ENCODE peak calls at places on chromosome 11, in four cellular contexts. J, U, Z and S are unnamed samples.
A peak's percentile ranks its signal among the peaks of the same experiment; 100 is the strongest.

GRCh38 chr11:1839924-1840779 is 1.4 kb downstream of the TNNI2 start:
- DNase-seq in J (no peak), U (no peak), Z (no peak), S (no peak)

GRCh38 chr11:132904566-132904965 is 627.7 kb downstream of the OPCML start:
- DNase-seq in J (no peak), U (no peak), Z (no peak), S (no peak)

GRCh38 chr11:14422052-14422813 is 63.2 kb upstream of the RRAS2 start:
- DNase-seq in J (peak; percentile 100), U (peak; percentile 89), Z (no peak), S (peak; percentile 99)

GRCh38 chr11:17736921-17737817 is 2.6 kb downstream of the KCNC1 start:
- DNase-seq in J (no peak), U (no peak), Z (no peak), S (no peak)

GRCh38 chr11:57180141-57180561 is 1.6 kb upstream of the LRRC55 start:
- DNase-seq in J (no peak), U (no peak), Z (no peak), S (no peak)

GRCh38 chr11:61298663-61299244 is 3.6 kb upstream of the VWCE start:
- DNase-seq in J (peak; percentile 23), U (no peak), Z (no peak), S (no peak)

GRCh38 chr11:100753144-100753543 is 66.1 kb downstream of the ARHGAP42 start:
- DNase-seq in J (no peak), U (peak; percentile 62), Z (no peak), S (no peak)

GRCh38 chr11:79049627-79050238 is 391.1 kb downstream of the TENM4 start:
- DNase-seq in J (no peak), U (no peak), Z (no peak), S (no peak)

GRCh38 chr11:19642185-19642591 is 70.4 kb upstream of the NAV2 start:
- DNase-seq in J (peak; percentile 42), U (no peak), Z (no peak), S (no peak)

GRCh38 chr11:102933627-102934026 is 21.9 kb downstream of the MMP13 start:
- DNase-seq in J (no peak), U (no peak), Z (no peak), S (no peak)

GRCh38 chr11:94583885-94584500 is 16.8 kb downstream of the PIWIL4 start:
- DNase-seq in J (peak; percentile 44), U (peak; percentile 56), Z (no peak), S (no peak)

GRCh38 chr11:35363246-35364100 is 55.9 kb downstream of the SLC1A2 start:
- DNase-seq in J (no peak), U (no peak), Z (no peak), S (no peak)

GRCh38 chr11:72589802-72590761 is 84.1 kb downstream of the PDE2A start:
- DNase-seq in J (peak; percentile 47), U (no peak), Z (peak; percentile 24), S (no peak)

GRCh38 chr11:131656839-131657211 is 286.4 kb downstream of the NTM start:
- DNase-seq in J (no peak), U (no peak), Z (no peak), S (no peak)

GRCh38 chr11:69708731-69709401 is 5.0 kb upstream of the FGF19 start:
- DNase-seq in J (no peak), U (no peak), Z (no peak), S (no peak)

GRCh38 chr11:132982769-132983168 is 549.5 kb downstream of the OPCML start:
- DNase-seq in J (no peak), U (no peak), Z (no peak), S (no peak)

GRCh38 chr11:23502821-23503220 is 642.5 kb upstream of the CCDC179 start:
- DNase-seq in J (peak; percentile 30), U (no peak), Z (no peak), S (no peak)

GRCh38 chr11:30984442-30984816 is 385.1 kb downstream of the DCDC1 start:
- DNase-seq in J (peak; percentile 50), U (peak; percentile 4), Z (no peak), S (no peak)

GRCh38 chr11:104588975-104589374 is 309.3 kb downstream of the CASP12 start:
- DNase-seq in J (peak; percentile 19), U (no peak), Z (no peak), S (no peak)

GRCh38 chr11:96827164-96827563 is 437.4 kb downstream of the JRKL start:
- DNase-seq in J (peak; percentile 11), U (no peak), Z (no peak), S (no peak)

GRCh38 chr11:3089236-3090061 is 32.2 kb upstream of the CARS1 start:
- DNase-seq in J (no peak), U (no peak), Z (no peak), S (no peak)

GRCh38 chr11:9003573-9004309 is at the start of gene NRIP3:
- DNase-seq in J (peak; percentile 59), U (peak; percentile 52), Z (peak; percentile 72), S (no peak)

GRCh38 chr11:134988495-134988894 is 576.5 kb upstream of the B3GAT1 start:
- DNase-seq in J (no peak), U (no peak), Z (no peak), S (no peak)

GRCh38 chr11:77416357-77416756 is 57.5 kb downstream of the PAK1 start:
- DNase-seq in J (no peak), U (no peak), Z (no peak), S (no peak)

GRCh38 chr11:114377612-114378267 is 22.6 kb downstream of the C11orf71 start:
- DNase-seq in J (no peak), U (peak; percentile 47), Z (no peak), S (no peak)

GRCh38 chr11:84345027-84345426 is 1058.9 kb upstream of the CCDC90B start:
- DNase-seq in J (no peak), U (no peak), Z (no peak), S (no peak)

GRCh38 chr11:68370211-68371111 is 58.1 kb downstream of the LRP5 start:
- DNase-seq in J (no peak), U (no peak), Z (no peak), S (no peak)

GRCh38 chr11:43521471-43521870 is 159.1 kb upstream of the HSD17B12 start:
- DNase-seq in J (no peak), U (no peak), Z (no peak), S (no peak)

GRCh38 chr11:95418916-95419315 is 187.9 kb upstream of the SESN3 start:
- DNase-seq in J (no peak), U (no peak), Z (no peak), S (no peak)

GRCh38 chr11:120149246-120149645 is 11.3 kb upstream of the TRIM29 start:
- DNase-seq in J (no peak), U (no peak), Z (no peak), S (no peak)

GRCh38 chr11:8768625-8769333 is 86.2 kb downstream of the RPL27A start:
- DNase-seq in J (peak; percentile 44), U (peak; percentile 66), Z (no peak), S (no peak)

GRCh38 chr11:8250446-8250845 is 13.2 kb downstream of the LMO1 start:
- DNase-seq in J (no peak), U (no peak), Z (no peak), S (no peak)

GRCh38 chr11:109870313-109870712 is 222.9 kb upstream of the ZC3H12C start:
- DNase-seq in J (no peak), U (no peak), Z (no peak), S (no peak)

GRCh38 chr11:120343429-120343828 is 7.2 kb downstream of the ARHGEF12 start:
- DNase-seq in J (no peak), U (no peak), Z (no peak), S (no peak)

GRCh38 chr11:4704054-4704789 is at the start of gene MMP26:
- DNase-seq in J (no peak), U (no peak), Z (no peak), S (no peak)

DNA sequence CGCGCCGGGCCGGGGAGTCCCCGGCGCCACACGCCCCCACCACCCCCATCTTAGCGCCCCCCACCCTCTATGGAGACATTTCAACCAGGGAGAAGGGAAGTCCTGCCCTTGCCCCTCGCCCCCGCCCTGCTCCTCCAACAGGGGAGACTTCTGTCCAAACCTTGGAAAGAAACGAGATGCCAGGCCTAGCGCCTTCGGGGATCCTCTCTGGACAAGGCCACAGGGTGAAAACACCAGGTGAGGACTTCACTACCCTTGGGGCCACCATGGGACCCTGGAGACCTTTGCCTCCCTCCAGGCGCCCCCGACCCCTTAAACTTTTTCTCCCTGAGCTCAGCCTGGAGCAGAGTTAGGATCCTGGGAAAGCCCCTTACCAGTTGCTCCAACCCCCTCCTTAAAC is 11.6 kb upstream of the NPAS4 start:
- DNase-seq in J (no peak), U (no peak), Z (no peak), S (no peak)
- H3K4me3 ChIP-seq in J (no peak overlapping the region), U (no peak overlapping the region), Z (no peak overlapping the region), S (no peak overlapping the region)

GRCh38 chr11:64224891-64225607 is 937 bp downstream of the TRPT1 start:
- DNase-seq in J (no peak), U (no peak), Z (no peak), S (no peak)
- H3K4me3 ChIP-seq in J (peak overlapping the region; percentile 87), U (peak overlapping the region; percentile 94), Z (peak overlapping the region; percentile 60), S (peak overlapping the region; percentile 93)

GRCh38 chr11:21511835-21512440 is 680.9 kb upstream of the ANO5 start:
- DNase-seq in J (peak; percentile 13), U (peak; percentile 67), Z (no peak), S (peak; percentile 26)
- H3K4me3 ChIP-seq in J (no peak overlapping the region), U (no peak overlapping the region), Z (no peak overlapping the region), S (no peak overlapping the region)

GRCh38 chr11:117874253-117874909 is 2.1 kb downstream of the FXYD6 start:
- DNase-seq in J (no peak), U (no peak), Z (no peak), S (no peak)

GRCh38 chr11:117872962-117873827 is 3.3 kb downstream of the FXYD6 start:
- DNase-seq in J (no peak), U (no peak), Z (no peak), S (no peak)

GRCh38 chr11:117874910-117875396 is 1.5 kb downstream of the FXYD6 start:
- DNase-seq in J (no peak), U (no peak), Z (no peak), S (no peak)

GRCh38 chr11:117872420-117872961 is 4.0 kb downstream of the FXYD6 start:
- DNase-seq in J (no peak), U (no peak), Z (no peak), S (no peak)

DNA sequence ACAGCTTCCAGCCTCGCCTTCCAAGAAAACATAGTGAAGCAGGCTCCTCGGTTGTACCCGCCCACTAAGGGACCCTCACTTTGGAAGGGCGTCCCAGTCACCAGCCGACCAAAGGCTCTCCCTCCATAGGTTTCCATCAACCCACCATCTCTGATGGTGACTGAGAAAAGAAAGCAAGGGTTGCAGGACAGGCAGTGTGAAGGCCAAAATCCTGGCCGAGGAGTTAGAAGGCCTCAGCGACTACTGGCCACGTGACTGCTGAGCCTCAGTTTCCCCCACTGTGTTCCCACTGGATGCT is 2.7 kb downstream of the FXYD6 start:
- DNase-seq in J (no peak), U (no peak), Z (no peak), S (no peak)
- H3K4me3 ChIP-seq in J (no peak overlapping the region), U (no peak overlapping the region), Z (no peak overlapping the region), S (no peak overlapping the region)

GRCh38 chr11:67320011-67320410 is 16.7 kb downstream of the SSH3 start:
- DNase-seq in J (peak; percentile 14), U (no peak), Z (no peak), S (no peak)
- H3K4me3 ChIP-seq in J (no peak overlapping the region), U (no peak overlapping the region), Z (no peak overlapping the region), S (no peak overlapping the region)

GRCh38 chr11:112174789-112175595 is at the start of gene BCO2:
- DNase-seq in J (peak; percentile 87), U (peak; percentile 85), Z (no peak), S (no peak)
- H3K4me3 ChIP-seq in J (peak within 1 kb of the TSS; percentile 43), U (peak within 1 kb of the TSS; percentile 56), Z (peak within 1 kb of the TSS; percentile 28), S (peak within 1 kb of the TSS; percentile 11)